ENCODE peak calls at places on chromosome X, in ten cellular contexts. D is neuronal stem cell, A is sigmoid colon, V is PC-3, F is OCI-LY7, J is upper lobe of right lung, H is RWPE2, S is cardiac muscle cell, X is SJSA1, E is SK-N-SH. O is an unnamed sample. For H3K4me1, the result is how much of the 10 kb centered on the place peaks cover.

GRCh38 chrX:70479970-70480659 is 35.5 kb downstream of the DLG3 start:
- DNase-seq in D (no peak), A (no peak), V (peak), F (no peak), J (no peak), H (no peak), S (peak), X (no peak), E (no peak), O (no peak)

GRCh38 chrX:71657267-71657666 is 10.1 kb upstream of the LOC101059915 start:
- DNase-seq in D (no peak), A (no peak), V (no peak), F (no peak), J (no peak), H (no peak), S (no peak), X (no peak), E (no peak), O (no peak)

GRCh38 chrX:2676794-2677675 is 14.1 kb upstream of the CD99 start:
- DNase-seq in D (no peak), A (no peak), V (peak), F (no peak), J (no peak), H (no peak), S (peak), X (no peak), E (no peak), O (no peak)

GRCh38 chrX:40207626-40208025 is 109.9 kb upstream of the BCOR start:
- DNase-seq in D (no peak), A (no peak), V (peak), F (no peak), J (no peak), H (no peak), S (no peak), X (peak), E (no peak), O (no peak)

GRCh38 chrX:12804655-12805054 is 13.4 kb downstream of the PRPS2 start:
- DNase-seq in D (no peak), A (no peak), V (peak), F (no peak), J (no peak), H (no peak), S (no peak), X (no peak), E (no peak), O (peak)

GRCh38 chrX:19388064-19388679 is 44.4 kb downstream of the PDHA1 start:
- DNase-seq in D (no peak), A (no peak), V (no peak), F (no peak), J (no peak), H (no peak), S (no peak), X (no peak), E (no peak), O (no peak)

GRCh38 chrX:78237127-78237526 is 90.3 kb downstream of the CYSLTR1 start:
- DNase-seq in D (no peak), A (no peak), V (peak), F (no peak), J (no peak), H (no peak), S (no peak), X (no peak), E (no peak), O (no peak)

GRCh38 chrX:48938721-48939416 is 18.5 kb downstream of the OTUD5 start:
- DNase-seq in D (no peak), A (no peak), V (no peak), F (peak), J (no peak), H (no peak), S (no peak), X (no peak), E (no peak), O (no peak)

GRCh38 chrX:56793533-56794320 is 64.7 kb downstream of the NBDY start:
- DNase-seq in D (no peak), A (peak), V (no peak), F (no peak), J (peak), H (no peak), S (no peak), X (no peak), E (peak), O (no peak)

GRCh38 chrX:7223271-7223670 is 75.3 kb upstream of the PUDP start:
- DNase-seq in D (no peak), A (no peak), V (no peak), F (no peak), J (no peak), H (no peak), S (no peak), X (no peak), E (no peak), O (no peak)
- H3K4me1 ChIP-seq in D (under half), A (under half), V (under half), F (half or more), J (under half), H (under half), S (under half), X (under half), E (under half), O (under half)

DNA sequence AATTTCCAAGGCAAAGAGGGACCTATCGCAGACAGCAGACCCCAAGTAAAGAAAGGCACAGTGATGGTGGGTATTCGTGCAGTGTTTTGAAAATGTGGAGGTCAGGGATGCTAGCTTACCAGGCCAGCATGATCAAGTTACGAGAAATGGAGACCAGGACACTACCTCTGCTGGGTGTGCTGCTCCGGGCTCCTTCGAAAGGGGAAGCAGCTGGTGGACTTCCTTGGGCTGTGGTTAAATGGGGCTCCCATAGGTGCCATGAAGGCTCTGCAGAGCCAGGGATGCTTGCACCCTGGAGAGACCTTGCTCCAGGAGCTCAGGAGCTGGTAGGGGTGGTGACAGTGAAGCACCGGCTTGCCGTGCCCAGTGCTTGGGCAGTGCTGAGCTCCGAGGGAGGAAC is 68.8 kb downstream of the TBL1X start:
- DNase-seq in D (no peak), A (no peak), V (no peak), F (no peak), J (no peak), H (no peak), S (no peak), X (no peak), E (no peak), O (no peak)
- H3K4me1 ChIP-seq in D (under half), A (under half), V (under half), F (under half), J (under half), H (under half), S (under half), X (under half), E (under half), O (under half)

GRCh38 chrX:107730991-107731766 is 44.4 kb downstream of the TSC22D3 start:
- DNase-seq in D (no peak), A (no peak), V (peak), F (no peak), J (no peak), H (no peak), S (no peak), X (no peak), E (no peak), O (no peak)
- H3K4me1 ChIP-seq in D (under half), A (under half), V (half or more), F (under half), J (under half), H (under half), S (half or more), X (under half), E (under half), O (under half)

GRCh38 chrX:17680732-17681413 is 56.4 kb upstream of the SCML1 start:
- DNase-seq in D (no peak), A (no peak), V (no peak), F (no peak), J (no peak), H (no peak), S (no peak), X (peak), E (no peak), O (no peak)

GRCh38 chrX:17679261-17679660 is 58.0 kb upstream of the SCML1 start:
- DNase-seq in D (no peak), A (no peak), V (no peak), F (no peak), J (no peak), H (no peak), S (no peak), X (no peak), E (no peak), O (no peak)

GRCh38 chrX:17685026-17685425 is 52.3 kb upstream of the SCML1 start:
- DNase-seq in D (no peak), A (no peak), V (no peak), F (no peak), J (no peak), H (no peak), S (no peak), X (no peak), E (no peak), O (no peak)

GRCh38 chrX:17682259-17682658 is 55.0 kb upstream of the SCML1 start:
- DNase-seq in D (no peak), A (no peak), V (no peak), F (no peak), J (no peak), H (no peak), S (no peak), X (no peak), E (no peak), O (no peak)

GRCh38 chrX:17679820-17680219 is 57.5 kb upstream of the SCML1 start:
- DNase-seq in D (no peak), A (no peak), V (no peak), F (no peak), J (no peak), H (no peak), S (no peak), X (peak), E (no peak), O (no peak)
- H3K4me1 ChIP-seq in D (under half), A (under half), V (under half), F (under half), J (under half), H (under half), S (under half), X (under half), E (under half), O (under half)

GRCh38 chrX:102837843-102838242 is 99.2 kb upstream of the RAB40AL start:
- DNase-seq in D (no peak), A (no peak), V (no peak), F (no peak), J (no peak), H (no peak), S (no peak), X (no peak), E (no peak), O (no peak)

GRCh38 chrX:102835504-102836146 is 101.4 kb upstream of the RAB40AL start:
- DNase-seq in D (no peak), A (no peak), V (peak), F (peak), J (no peak), H (no peak), S (peak), X (no peak), E (no peak), O (peak)

GRCh38 chrX:102833136-102833535 is 103.9 kb upstream of the RAB40AL start:
- DNase-seq in D (no peak), A (no peak), V (peak), F (no peak), J (no peak), H (no peak), S (peak), X (peak), E (no peak), O (no peak)

GRCh38 chrX:102832661-102833060 is 104.4 kb upstream of the RAB40AL start:
- DNase-seq in D (no peak), A (no peak), V (peak), F (no peak), J (no peak), H (no peak), S (peak), X (peak), E (peak), O (no peak)
- H3K4me1 ChIP-seq in D (under half), A (under half), V (under half), F (under half), J (under half), H (under half), S (under half), X (under half), E (under half), O (under half)

GRCh38 chrX:121836000-121836399 is 788.6 kb downstream of the GLUD2 start:
- DNase-seq in D (no peak), A (no peak), V (no peak), F (no peak), J (no peak), H (no peak), S (no peak), X (no peak), E (no peak), O (no peak)
- H3K4me1 ChIP-seq in D (under half), A (under half), V (under half), F (under half), J (under half), H (under half), S (under half), X (under half), E (under half), O (under half)

O was measured in HAP-1.